ENCODE peak calls at places on chromosomes 11 and 22, in nine cellular contexts. I is neural progenitor cell; W is NCI-H460; H is NCI-H1417; V is iris pigment epithelial cell; A is CD4-positive, alpha-beta memory T cell; J is head of caudate nucleus; N is GM19239; M is non-pigmented ciliary epithelial cell. G is an unnamed sample.

GRCh38 chr11:61968758-61969390 is 1.4 kb upstream of the FTH1 start:
- DNase-seq in J (no peak), N (no peak), W (no peak), V (no peak), I (no peak), M (no peak), H (no peak), A (no peak), G (no peak)

GRCh38 chr22:37647928-37648327 is 8.5 kb downstream of the SH3BP1 start:
- DNase-seq in A (no peak), W (no peak), I (no peak), V (no peak), H (no peak), N (no peak), J (no peak), M (no peak), G (no peak)

GRCh38 chr22:25955323-25955722 is 213.3 kb downstream of the MYO18B start:
- DNase-seq in V (no peak), A (no peak), J (no peak), W (no peak), M (no peak), H (no peak), I (no peak), N (no peak), G (no peak)

GRCh38 chr11:111635706-111636045 is 33.4 kb downstream of the SIK2 start:
- DNase-seq in A (no peak), V (peak; percentile 77), H (peak; percentile 1), I (no peak), N (no peak), W (no peak), J (peak; percentile 15), M (no peak), G (peak; percentile 12)

GRCh38 chr11:102546923-102547471 is 16.4 kb upstream of the MMP7 start:
- DNase-seq in A (no peak), M (no peak), H (no peak), N (no peak), W (no peak), V (no peak), J (no peak), I (no peak), G (no peak)

GRCh38 chr22:27435839-27436581 is 365.5 kb downstream of the MN1 start:
- DNase-seq in I (peak; percentile 77), M (no peak), W (no peak), A (no peak), J (no peak), H (no peak), V (peak; percentile 59), N (no peak), G (peak; percentile 68)

GRCh38 chr11:70627219-70627618 is 228.9 kb downstream of the CTTN start:
- DNase-seq in N (no peak), V (no peak), H (no peak), J (no peak), I (no peak), M (no peak), A (no peak), W (no peak), G (no peak)

GRCh38 chr11:65279713-65280459 is 18.1 kb downstream of the POLA2 start:
- DNase-seq in J (no peak), H (no peak), A (peak; percentile 79), I (no peak), M (peak; percentile 96), W (no peak), V (peak; percentile 99), N (no peak), G (peak; percentile 41)

GRCh38 chr11:128624269-128625170 is 37.2 kb upstream of the ETS1 start:
- DNase-seq in H (no peak), I (no peak), A (peak; percentile 83), N (peak; percentile 57), M (no peak), W (no peak), J (no peak), V (no peak), G (no peak)

GRCh38 chr11:2812371-2812991 is 73.1 kb downstream of the CDKN1C start:
- DNase-seq in M (no peak), I (no peak), A (no peak), H (no peak), J (no peak), V (no peak), N (no peak), W (no peak), G (peak; percentile 73)

GRCh38 chr11:99634581-99634980 is 613.8 kb downstream of the CNTN5 start:
- DNase-seq in H (no peak), A (no peak), W (no peak), I (no peak), M (no peak), N (no peak), V (no peak), J (no peak), G (no peak)

G was measured in psoas muscle.